ENCODE peak calls at places on chromosomes 3 and 15, in nine cellular contexts. X, I, U, L, J, F, R, A and B are unnamed samples.

GRCh38 chr3:57646723-57647122 is 46.2 kb downstream of the DENND6A start:
- DNase-seq in X (no peak), I (peak; percentile 13), U (peak; percentile 27), L (no peak), J (no peak), F (no peak), R (peak; percentile 3), A (no peak), B (peak; percentile 3)

GRCh38 chr3:184160456-184160855 is 5.3 kb downstream of the DVL3 start:
- DNase-seq in X (no peak), I (peak; percentile 19), U (no peak), L (no peak), J (no peak), F (no peak), R (no peak), A (no peak), B (no peak)

GRCh38 chr3:104564045-104564643 is 802.6 kb upstream of the ALCAM start:
- DNase-seq in X (peak; percentile 58), I (peak; percentile 2), U (peak; percentile 22), L (peak; percentile 5), J (peak; percentile 51), F (peak; percentile 18), R (peak; percentile 2), A (no peak), B (peak; percentile 66)

GRCh38 chr3:167656821-167657220 is 3.1 kb upstream of the WDR49 start:
- DNase-seq in X (no peak), I (no peak), U (no peak), L (no peak), J (no peak), F (no peak), R (no peak), A (no peak), B (no peak)

GRCh38 chr3:195522254-195523023 is 20.7 kb downstream of the PPP1R2 start:
- DNase-seq in X (no peak), I (peak; percentile 44), U (no peak), L (no peak), J (no peak), F (no peak), R (peak; percentile 43), A (no peak), B (no peak)

GRCh38 chr3:67495751-67496150 is 158.7 kb downstream of the SUCLG2 start:
- DNase-seq in X (no peak), I (no peak), U (no peak), L (no peak), J (no peak), F (no peak), R (no peak), A (no peak), B (no peak)

GRCh38 chr3:52423214-52423613 is 21.7 kb downstream of the SEMA3G start:
- DNase-seq in X (no peak), I (peak; percentile 26), U (no peak), L (no peak), J (no peak), F (no peak), R (no peak), A (no peak), B (no peak)

GRCh38 chr3:12185172-12185710 is 26.5 kb upstream of the TIMP4 start:
- DNase-seq in X (no peak), I (no peak), U (no peak), L (no peak), J (no peak), F (no peak), R (no peak), A (no peak), B (no peak)

GRCh38 chr3:116445291-116445841 is at the start of gene LSAMP:
- DNase-seq in X (no peak), I (peak; percentile 81), U (peak; percentile 24), L (no peak), J (no peak), F (no peak), R (no peak), A (peak; percentile 41), B (no peak)

GRCh38 chr15:34886134-34886533 is 83.4 kb downstream of the AQR start:
- DNase-seq in X (no peak), I (no peak), U (no peak), L (no peak), J (no peak), F (no peak), R (no peak), A (no peak), B (no peak)

GRCh38 chr3:129593595-129594339 is 12.7 kb downstream of the PLXND1 start:
- DNase-seq in X (peak; percentile 67), I (peak; percentile 80), U (no peak), L (no peak), J (peak; percentile 71), F (no peak), R (no peak), A (no peak), B (no peak)

GRCh38 chr3:186839874-186840641 is 2.5 kb upstream of the ADIPOQ start:
- DNase-seq in X (no peak), I (no peak), U (no peak), L (no peak), J (no peak), F (no peak), R (no peak), A (no peak), B (peak; percentile 87)

GRCh38 chr15:80157215-80157614 is 4.4 kb downstream of the FAH start:
- DNase-seq in X (no peak), I (no peak), U (no peak), L (no peak), J (no peak), F (no peak), R (no peak), A (no peak), B (no peak)